ENCODE peak calls at places on chromosomes 13 and 19, in four cellular contexts. A, Z, Y and C are unnamed samples.

GRCh38 chr19:18044825-18045304 is 36.9 kb downstream of the ARRDC2 start:
- DNase-seq in Z (peak; percentile 59), Y (no peak), A (peak; percentile 57), C (no peak)

GRCh38 chr13:41827507-41828213 is 133.2 kb downstream of the VWA8 start:
- DNase-seq in A (no peak), Y (no peak), Z (no peak), C (peak; percentile 77)

GRCh38 chr19:2274937-2275535 is 6.9 kb downstream of the PEAK3 start:
- DNase-seq in Z (peak; percentile 84), A (peak; percentile 53), Y (peak; percentile 73), C (peak; percentile 68)

GRCh38 chr13:67914535-67914934 is 684.4 kb upstream of the PCDH9 start:
- DNase-seq in Z (no peak), A (no peak), Y (no peak), C (no peak)

GRCh38 chr13:109778102-109778542 is 8.3 kb downstream of the IRS2 start:
- DNase-seq in A (no peak), Z (no peak), Y (no peak), C (peak; percentile 63)

GRCh38 chr13:106232680-106233079 is 302.8 kb downstream of the EFNB2 start:
- DNase-seq in Z (no peak), A (no peak), Y (no peak), C (no peak)

GRCh38 chr13:37383066-37383465 is 215.5 kb downstream of the POSTN start:
- DNase-seq in A (no peak), Z (no peak), Y (no peak), C (no peak)

GRCh38 chr13:44972956-44973581 is 16.2 kb downstream of the NUFIP1 start:
- DNase-seq in Z (no peak), A (peak; percentile 15), Y (peak; percentile 36), C (peak; percentile 10)

GRCh38 chr13:99486996-99487395 is 14.3 kb upstream of the TM9SF2 start:
- DNase-seq in A (no peak), Z (no peak), Y (no peak), C (no peak)

GRCh38 chr13:49437705-49438104 is 6.2 kb downstream of the CAB39L start:
- DNase-seq in Z (no peak), A (no peak), Y (no peak), C (no peak)

GRCh38 chr19:13978721-13979191 is 26.4 kb downstream of the DCAF15 start:
- DNase-seq in Y (no peak), A (no peak), Z (no peak), C (no peak)

GRCh38 chr19:39381910-39382611 is 8.8 kb downstream of the PAF1 start:
- DNase-seq in Y (no peak), A (peak; percentile 84), Z (no peak), C (no peak)

GRCh38 chr19:2043864-2044708 is 7.0 kb downstream of the MKNK2 start:
- DNase-seq in Y (no peak), Z (peak; percentile 50), A (no peak), C (no peak)

GRCh38 chr19:10096615-10096963 is 5.9 kb downstream of the ANGPTL6 start:
- DNase-seq in Z (no peak), A (no peak), Y (no peak), C (no peak)

GRCh38 chr13:21812192-21812626 is 141.3 kb downstream of the FGF9 start:
- DNase-seq in A (no peak), Z (no peak), Y (peak; percentile 25), C (no peak)

GRCh38 chr13:51396352-51396751 is 56.5 kb downstream of the INTS6 start:
- DNase-seq in Y (no peak), Z (no peak), A (no peak), C (no peak)

GRCh38 chr13:101018720-101019119 is 344.1 kb upstream of the TMTC4 start:
- DNase-seq in A (no peak), Y (no peak), Z (no peak), C (peak; percentile 3)

GRCh38 chr13:109100705-109101104 is 471.3 kb downstream of the MYO16 start:
- DNase-seq in Z (no peak), A (no peak), Y (no peak), C (no peak)

GRCh38 chr19:14167594-14168138 is 31.3 kb upstream of the ASF1B start:
- DNase-seq in Y (no peak), A (no peak), Z (no peak), C (no peak)

GRCh38 chr13:101640797-101641400 is 188.4 kb downstream of the ITGBL1 start:
- DNase-seq in A (no peak), Y (no peak), Z (no peak), C (no peak)

GRCh38 chr19:42143341-42144234 is 11.3 kb upstream of the POU2F2 start:
- DNase-seq in Y (no peak), Z (peak; percentile 89), A (peak; percentile 32), C (peak; percentile 48)

GRCh38 chr13:98889419-98890079 is 88.3 kb downstream of the DOCK9 start:
- DNase-seq in Y (no peak), A (no peak), Z (no peak), C (no peak)

GRCh38 chr19:1131718-1132552 is 28.1 kb downstream of the GPX4 start:
- DNase-seq in Y (no peak), A (peak; percentile 60), Z (no peak), C (no peak)

GRCh38 chr19:6022570-6023049 is 44.7 kb upstream of the RANBP3 start:
- DNase-seq in A (no peak), Z (no peak), Y (no peak), C (no peak)

GRCh38 chr13:111404746-111405145 is 84.3 kb downstream of the TEX29 start:
- DNase-seq in Y (no peak), A (no peak), Z (no peak), C (no peak)

GRCh38 chr19:43594710-43595604 is 977 bp downstream of the IRGQ start:
- DNase-seq in A (peak; percentile 52), Y (peak; percentile 47), Z (peak; percentile 83), C (no peak)

GRCh38 chr13:105920375-105920774 is 615.1 kb downstream of the EFNB2 start:
- DNase-seq in A (no peak), Z (no peak), Y (no peak), C (no peak)

GRCh38 chr19:12834976-12835757 is 788 bp upstream of the RTBDN start:
- DNase-seq in Z (peak; percentile 88), A (peak; percentile 85), Y (no peak), C (peak; percentile 52)

GRCh38 chr13:25179810-25180437 is 7.8 kb upstream of the AMER2 start:
- DNase-seq in Z (peak; percentile 34), A (no peak), Y (no peak), C (no peak)

GRCh38 chr13:112782433-112783010 is 92.7 kb downstream of the ATP11A start:
- DNase-seq in Y (no peak), Z (peak; percentile 33), A (no peak), C (no peak)

GRCh38 chr19:11652492-11652891 is 55.2 kb downstream of the ZNF627 start:
- DNase-seq in Y (no peak), Z (no peak), A (no peak), C (peak; percentile 5)

GRCh38 chr19:17873661-17874422 is 2.1 kb downstream of the SLC5A5 start:
- DNase-seq in Y (no peak), Z (peak; percentile 91), A (peak; percentile 95), C (peak; percentile 49)

GRCh38 chr19:374183-374885 is 29.7 kb upstream of the MIER2 start:
- DNase-seq in Y (no peak), Z (no peak), A (no peak), C (no peak)

GRCh38 chr13:79393564-79394249 is 12.3 kb downstream of the RBM26 start:
- DNase-seq in Z (no peak), A (no peak), Y (peak; percentile 93), C (no peak)

GRCh38 chr19:2623743-2624142 is 78.8 kb downstream of the GNG7 start:
- DNase-seq in Z (no peak), A (no peak), Y (no peak), C (no peak)

GRCh38 chr19:23787106-23787505 is 28.4 kb upstream of the ZNF681 start:
- DNase-seq in Z (no peak), A (no peak), Y (no peak), C (no peak)

GRCh38 chr13:99981115-99982020 is at the start of gene ZIC2:
- DNase-seq in Y (no peak), Z (peak; percentile 83), A (peak; percentile 81), C (no peak)

GRCh38 chr19:29810504-29810871 is 1.3 kb upstream of the CCNE1 start:
- DNase-seq in Z (no peak), Y (no peak), A (peak; percentile 40), C (peak; percentile 47)

DNA sequence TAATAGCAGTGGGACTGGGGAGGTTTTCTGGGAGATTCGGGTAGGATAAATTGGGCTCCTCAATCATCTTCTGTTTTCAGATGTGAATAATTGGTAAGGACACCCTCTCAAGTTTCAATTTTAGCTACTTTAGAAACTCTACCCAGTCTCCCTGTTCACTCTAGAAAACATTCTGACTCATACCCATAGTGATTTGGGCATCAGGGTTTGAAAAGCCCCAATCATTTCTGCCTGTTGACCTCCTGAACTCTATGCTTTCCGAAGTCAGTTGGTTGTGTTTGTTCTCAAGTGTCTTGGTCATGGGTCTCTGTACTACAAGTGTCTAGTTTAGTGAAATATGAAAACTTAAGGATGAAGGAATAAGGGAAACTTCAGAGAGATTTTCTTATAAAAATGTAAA is 911.3 kb upstream of the GPC6 start:
- DNase-seq in Y (no peak), A (no peak), Z (no peak), C (no peak)
- TF ChIP-seq HDAC2 in Y (no peak), A (no peak), Z (no peak), C (no peak)

GRCh38 chr19:51150627-51151026 is 8.5 kb downstream of the SIGLEC7 start:
- DNase-seq in A (no peak), Z (no peak), Y (no peak), C (no peak)
- TF ChIP-seq USF2 in A (no peak), Z (no peak), Y (no peak), C (no peak)

GRCh38 chr19:35693422-35693821 is 10.9 kb upstream of the ZBTB32 start:
- DNase-seq in Z (no peak), Y (no peak), A (no peak), C (no peak)

GRCh38 chr19:35692010-35692409 is 12.3 kb upstream of the ZBTB32 start:
- DNase-seq in Y (no peak), A (no peak), Z (no peak), C (no peak)

GRCh38 chr19:35693835-35694599 is 10.3 kb upstream of the ZBTB32 start:
- DNase-seq in A (peak; percentile 87), Y (peak; percentile 81), Z (peak; percentile 93), C (peak; percentile 97)

GRCh38 chr19:35689836-35690235 is 14.5 kb upstream of the ZBTB32 start:
- DNase-seq in A (no peak), Z (no peak), Y (no peak), C (no peak)
- TF ChIP-seq RNF2 in A (no peak), Z (no peak), Y (no peak), C (no peak)

DNA sequence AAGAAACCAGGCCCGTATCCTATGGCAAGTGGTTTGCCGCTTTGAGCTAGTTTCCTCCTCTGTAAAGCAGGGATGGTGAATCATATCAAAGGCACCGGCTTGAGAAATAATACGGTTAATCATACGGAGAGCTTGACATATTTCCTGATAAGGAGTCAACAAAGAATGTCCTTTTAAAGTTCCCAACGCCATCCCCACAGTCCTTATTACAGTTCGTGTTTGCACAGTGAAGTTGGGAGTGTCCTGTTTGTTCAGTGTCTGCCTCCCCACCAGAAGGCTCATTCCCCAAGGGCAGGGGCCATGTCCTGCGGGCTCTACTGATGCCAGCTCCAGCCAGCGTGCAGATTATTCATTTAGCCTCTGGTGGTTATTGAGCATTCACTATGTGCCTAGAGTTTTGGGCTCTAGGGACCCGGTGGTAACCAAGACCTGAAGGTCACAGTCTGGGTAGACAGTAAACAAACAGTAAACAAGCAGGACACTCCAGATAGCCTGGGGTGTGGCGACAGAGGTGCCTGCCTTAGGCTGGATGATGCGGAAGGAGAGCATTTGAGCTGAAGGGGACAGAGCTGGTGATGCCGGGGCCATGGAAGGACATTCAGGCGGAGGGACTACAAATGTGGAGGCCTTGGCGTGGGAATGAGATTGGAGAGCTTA is 6.3 kb downstream of the GRAMD1A start:
- DNase-seq in A (no peak), Z (no peak), Y (peak; percentile 99), C (peak; percentile 100)
- TF ChIP-seq HDAC2 in A (no peak), Z (no peak), Y (peak; percentile 98), C (peak; percentile 3)

GRCh38 chr19:53927745-53928144 is 18.7 kb downstream of the CACNG7 start:
- DNase-seq in Z (peak; percentile 88), A (peak; percentile 54), Y (peak; percentile 33), C (no peak)
- TF ChIP-seq USF2 in Z (no peak), A (no peak), Y (no peak), C (no peak)